ENCODE peak calls at places on chromosomes 5 and 9, in seven cellular contexts. One of them, this sample, is unnamed.
A peak's percentile ranks its signal among the peaks of the same experiment; 100 is the strongest.

GRCh38 chr5:67699560-67699959 is 503.0 kb upstream of the CD180 start:
- DNase-seq in sigmoid colon: no peak
- DNase-seq in CD8-positive, alpha-beta memory T cell: no peak
- DNase-seq in lower lobe of right lung: no peak
- DNase-seq in PC-3: no peak
- DNase-seq in keratinocyte: no peak
- DNase-seq in WERI-Rb-1: no peak
- DNase-seq in this sample: no peak

GRCh38 chr5:113060410-113061025 is 83.9 kb downstream of the DCP2 start:
- DNase-seq in PC-3: no peak
- DNase-seq in sigmoid colon: no peak
- DNase-seq in keratinocyte: no peak
- DNase-seq in CD8-positive, alpha-beta memory T cell: no peak
- DNase-seq in lower lobe of right lung: no peak
- DNase-seq in WERI-Rb-1: no peak
- DNase-seq in this sample: no peak

GRCh38 chr5:164375051-164375450 is 869.6 kb downstream of the MAT2B start:
- DNase-seq in WERI-Rb-1: no peak
- DNase-seq in keratinocyte: no peak
- DNase-seq in CD8-positive, alpha-beta memory T cell: no peak
- DNase-seq in lower lobe of right lung: no peak
- DNase-seq in sigmoid colon: no peak
- DNase-seq in PC-3: peak; percentile 55
- DNase-seq in this sample: no peak

GRCh38 chr5:133754575-133755169 is 142.3 kb upstream of the FSTL4 start:
- DNase-seq in CD8-positive, alpha-beta memory T cell: no peak
- DNase-seq in WERI-Rb-1: peak; percentile 56
- DNase-seq in sigmoid colon: no peak
- DNase-seq in keratinocyte: no peak
- DNase-seq in PC-3: peak; percentile 36
- DNase-seq in lower lobe of right lung: no peak
- DNase-seq in this sample: peak; percentile 12

GRCh38 chr9:105064248-105065118 is 136.5 kb upstream of the ABCA1 start:
- DNase-seq in CD8-positive, alpha-beta memory T cell: no peak
- DNase-seq in keratinocyte: peak; percentile 93
- DNase-seq in WERI-Rb-1: peak; percentile 96
- DNase-seq in lower lobe of right lung: peak; percentile 89
- DNase-seq in sigmoid colon: peak; percentile 99
- DNase-seq in PC-3: peak; percentile 77
- DNase-seq in this sample: peak; percentile 93

GRCh38 chr5:82360043-82360442 is 81.9 kb upstream of the RPS23 start:
- DNase-seq in WERI-Rb-1: no peak
- DNase-seq in PC-3: no peak
- DNase-seq in keratinocyte: no peak
- DNase-seq in lower lobe of right lung: no peak
- DNase-seq in CD8-positive, alpha-beta memory T cell: no peak
- DNase-seq in sigmoid colon: no peak
- DNase-seq in this sample: no peak

GRCh38 chr9:109251080-109251775 is 69.6 kb downstream of the EPB41L4B start:
- DNase-seq in sigmoid colon: no peak
- DNase-seq in CD8-positive, alpha-beta memory T cell: no peak
- DNase-seq in keratinocyte: no peak
- DNase-seq in lower lobe of right lung: peak; percentile 56
- DNase-seq in PC-3: peak; percentile 94
- DNase-seq in WERI-Rb-1: no peak
- DNase-seq in this sample: peak; percentile 59

GRCh38 chr9:13035822-13036221 is 243.7 kb downstream of the MPDZ start:
- DNase-seq in WERI-Rb-1: no peak
- DNase-seq in keratinocyte: no peak
- DNase-seq in PC-3: peak; percentile 18
- DNase-seq in sigmoid colon: no peak
- DNase-seq in CD8-positive, alpha-beta memory T cell: no peak
- DNase-seq in lower lobe of right lung: no peak
- DNase-seq in this sample: peak; percentile 75

GRCh38 chr5:55187370-55187769 is 14.4 kb upstream of the CDC20B start:
- DNase-seq in WERI-Rb-1: no peak
- DNase-seq in lower lobe of right lung: no peak
- DNase-seq in keratinocyte: no peak
- DNase-seq in PC-3: peak; percentile 44
- DNase-seq in CD8-positive, alpha-beta memory T cell: no peak
- DNase-seq in sigmoid colon: no peak
- DNase-seq in this sample: no peak

GRCh38 chr5:145791866-145792265 is 43.3 kb downstream of the PRELID2 start:
- DNase-seq in lower lobe of right lung: no peak
- DNase-seq in PC-3: no peak
- DNase-seq in sigmoid colon: no peak
- DNase-seq in CD8-positive, alpha-beta memory T cell: no peak
- DNase-seq in keratinocyte: no peak
- DNase-seq in WERI-Rb-1: no peak
- DNase-seq in this sample: no peak

GRCh38 chr5:132466453-132467291 is 23.9 kb downstream of the IRF1 start:
- DNase-seq in PC-3: no peak
- DNase-seq in sigmoid colon: peak; percentile 66
- DNase-seq in CD8-positive, alpha-beta memory T cell: peak; percentile 70
- DNase-seq in lower lobe of right lung: peak; percentile 83
- DNase-seq in WERI-Rb-1: no peak
- DNase-seq in keratinocyte: peak; percentile 78
- DNase-seq in this sample: no peak

GRCh38 chr5:86757824-86758223 is 140.1 kb downstream of the COX7C start:
- DNase-seq in WERI-Rb-1: no peak
- DNase-seq in CD8-positive, alpha-beta memory T cell: no peak
- DNase-seq in PC-3: peak; percentile 75
- DNase-seq in sigmoid colon: no peak
- DNase-seq in lower lobe of right lung: no peak
- DNase-seq in keratinocyte: no peak
- DNase-seq in this sample: no peak

GRCh38 chr5:133274597-133274935 is 222.8 kb downstream of the HSPA4 start:
- DNase-seq in PC-3: no peak
- DNase-seq in WERI-Rb-1: peak; percentile 60
- DNase-seq in lower lobe of right lung: no peak
- DNase-seq in sigmoid colon: no peak
- DNase-seq in CD8-positive, alpha-beta memory T cell: no peak
- DNase-seq in keratinocyte: no peak
- DNase-seq in this sample: no peak

GRCh38 chr5:74594172-74595040 is 46.1 kb downstream of the ENC1 start:
- DNase-seq in CD8-positive, alpha-beta memory T cell: no peak
- DNase-seq in keratinocyte: no peak
- DNase-seq in PC-3: no peak
- DNase-seq in lower lobe of right lung: no peak
- DNase-seq in sigmoid colon: no peak
- DNase-seq in WERI-Rb-1: no peak
- DNase-seq in this sample: no peak

GRCh38 chr9:136829981-136830885 is 12.0 kb upstream of the AJM1 start:
- DNase-seq in WERI-Rb-1: no peak
- DNase-seq in PC-3: no peak
- DNase-seq in sigmoid colon: no peak
- DNase-seq in keratinocyte: no peak
- DNase-seq in lower lobe of right lung: no peak
- DNase-seq in CD8-positive, alpha-beta memory T cell: no peak
- DNase-seq in this sample: no peak

DNA sequence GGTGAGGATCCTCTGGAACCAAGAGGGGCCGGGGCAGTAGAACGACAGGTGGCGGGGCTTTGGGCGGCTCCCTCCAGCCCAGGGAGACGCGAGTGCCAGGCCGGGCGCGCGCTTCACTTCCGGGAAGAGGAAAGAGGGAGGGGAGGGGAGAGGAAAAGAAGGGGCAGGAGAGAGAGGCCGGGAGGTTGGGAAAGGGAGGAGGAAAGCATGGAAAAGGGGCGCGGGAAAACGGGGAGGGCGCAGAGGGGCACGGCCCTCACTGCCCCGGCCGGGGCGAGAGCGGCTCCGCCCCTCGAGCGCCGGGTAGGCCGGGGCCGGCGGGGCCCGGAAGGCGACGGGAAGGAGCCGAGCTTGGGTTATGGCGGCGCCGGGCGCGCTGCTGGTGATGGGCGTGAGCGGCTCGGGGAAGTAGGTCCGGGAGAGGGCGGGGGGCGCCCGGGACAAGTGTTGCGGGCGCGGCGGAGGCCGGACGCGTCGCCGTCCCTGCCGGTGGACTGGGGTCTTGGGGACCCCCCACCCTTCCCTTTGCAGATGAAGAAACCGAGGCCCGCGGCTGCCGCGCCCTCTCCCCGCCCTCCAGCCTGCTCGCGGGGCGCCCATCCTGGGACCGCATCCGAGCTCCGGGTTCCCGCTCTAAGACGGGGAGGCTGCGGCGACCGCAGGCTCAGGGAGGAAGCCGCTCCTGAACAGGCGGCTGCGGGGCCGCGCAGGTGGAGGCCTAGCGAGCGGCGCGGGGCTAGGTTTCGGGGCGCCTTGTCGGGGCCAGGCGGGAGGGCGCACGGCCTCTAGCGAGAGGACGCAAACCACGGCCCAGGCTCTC is at the start of gene IDNK:
- DNase-seq in CD8-positive, alpha-beta memory T cell: peak; percentile 49
- DNase-seq in PC-3: peak; percentile 54
- DNase-seq in keratinocyte: peak; percentile 11
- DNase-seq in sigmoid colon: peak; percentile 78
- DNase-seq in WERI-Rb-1: peak; percentile 91
- DNase-seq in lower lobe of right lung: peak; percentile 79
- DNase-seq in this sample: peak; percentile 75
- H3K4me3 ChIP-seq in CD8-positive, alpha-beta memory T cell: peak within 1 kb of the TSS; percentile 72
- H3K4me3 ChIP-seq in PC-3: peak within 1 kb of the TSS; percentile 85
- H3K4me3 ChIP-seq in keratinocyte: peak within 1 kb of the TSS; percentile 81
- H3K4me3 ChIP-seq in sigmoid colon: peak within 1 kb of the TSS; percentile 86
- H3K4me3 ChIP-seq in WERI-Rb-1: peak within 1 kb of the TSS; percentile 84
- H3K4me3 ChIP-seq in lower lobe of right lung: peak within 1 kb of the TSS; percentile 88
- H3K4me3 ChIP-seq in this sample: peak within 1 kb of the TSS; percentile 65

GRCh38 chr5:1037671-1038416 is 29.2 kb downstream of the NKD2 start:
- DNase-seq in sigmoid colon: peak; percentile 60
- DNase-seq in WERI-Rb-1: no peak
- DNase-seq in lower lobe of right lung: peak; percentile 41
- DNase-seq in PC-3: no peak
- DNase-seq in CD8-positive, alpha-beta memory T cell: no peak
- DNase-seq in keratinocyte: no peak
- DNase-seq in this sample: no peak

GRCh38 chr5:1039210-1039548 is 30.6 kb downstream of the NKD2 start:
- DNase-seq in sigmoid colon: peak; percentile 32
- DNase-seq in lower lobe of right lung: peak; percentile 37
- DNase-seq in keratinocyte: no peak
- DNase-seq in WERI-Rb-1: no peak
- DNase-seq in PC-3: no peak
- DNase-seq in CD8-positive, alpha-beta memory T cell: no peak
- DNase-seq in this sample: no peak

GRCh38 chr5:1037123-1037670 is 28.6 kb downstream of the NKD2 start:
- DNase-seq in lower lobe of right lung: peak; percentile 37
- DNase-seq in WERI-Rb-1: no peak
- DNase-seq in PC-3: no peak
- DNase-seq in sigmoid colon: peak; percentile 60
- DNase-seq in CD8-positive, alpha-beta memory T cell: no peak
- DNase-seq in keratinocyte: no peak
- DNase-seq in this sample: no peak

GRCh38 chr5:1039706-1040260 is 31.2 kb downstream of the NKD2 start:
- DNase-seq in keratinocyte: no peak
- DNase-seq in sigmoid colon: peak; percentile 32
- DNase-seq in lower lobe of right lung: peak; percentile 25
- DNase-seq in WERI-Rb-1: no peak
- DNase-seq in PC-3: no peak
- DNase-seq in CD8-positive, alpha-beta memory T cell: no peak
- DNase-seq in this sample: no peak

DNA sequence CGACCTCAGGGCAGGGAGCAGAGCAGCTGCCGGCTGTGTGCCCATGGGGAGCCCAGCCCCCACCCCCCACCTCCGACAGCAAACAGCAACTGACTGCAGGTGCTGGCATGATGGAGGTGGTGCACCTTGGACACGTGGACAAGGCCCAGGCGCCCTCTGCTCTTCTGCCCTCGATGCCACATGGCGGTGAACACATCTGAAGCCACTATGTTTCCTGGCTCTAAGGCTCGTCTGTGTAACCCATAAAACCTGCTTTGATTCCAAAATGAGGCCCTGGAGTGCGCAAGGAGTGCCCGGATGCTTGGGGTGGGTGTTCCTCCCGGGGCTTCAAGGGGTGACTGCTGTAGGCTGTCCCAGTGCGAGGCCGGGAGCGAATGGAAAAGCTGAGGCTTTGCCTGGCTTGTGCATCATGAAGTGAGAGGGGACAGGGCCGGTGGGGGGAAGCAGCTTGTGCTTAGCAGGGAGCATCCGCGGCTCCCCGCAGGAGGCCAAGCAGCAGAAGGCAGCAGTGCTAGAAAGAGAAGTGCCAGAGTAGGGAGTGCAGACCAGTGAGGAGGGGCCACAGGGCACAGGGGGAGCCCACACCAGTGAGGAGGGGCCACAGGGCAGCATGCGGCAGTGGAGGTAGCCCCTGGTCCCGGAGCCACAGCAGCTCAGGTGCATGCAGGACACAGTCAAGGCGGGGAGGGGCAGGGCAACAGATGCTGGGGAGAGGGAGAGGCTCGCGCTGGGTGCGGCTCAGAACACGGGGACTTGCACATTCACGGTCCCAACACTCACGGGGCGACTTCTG is 30.0 kb downstream of the NKD2 start:
- DNase-seq in sigmoid colon: peak; percentile 59
- DNase-seq in WERI-Rb-1: no peak
- DNase-seq in PC-3: no peak
- DNase-seq in lower lobe of right lung: peak; percentile 40
- DNase-seq in keratinocyte: no peak
- DNase-seq in CD8-positive, alpha-beta memory T cell: no peak
- DNase-seq in this sample: no peak
- H3K9me3 ChIP-seq in sigmoid colon: no peaks in the 10 kb centered on the region
- H3K9me3 ChIP-seq in WERI-Rb-1: peaks cover 16% of the 10 kb centered on the region
- H3K9me3 ChIP-seq in PC-3: no peaks in the 10 kb centered on the region
- H3K9me3 ChIP-seq in lower lobe of right lung: no peaks in the 10 kb centered on the region
- H3K9me3 ChIP-seq in keratinocyte: no peaks in the 10 kb centered on the region
- H3K9me3 ChIP-seq in CD8-positive, alpha-beta memory T cell: no peaks in the 10 kb centered on the region
- H3K9me3 ChIP-seq in this sample: peaks cover 6% of the 10 kb centered on the region

GRCh38 chr5:37839441-37840035 is 303 bp downstream of the GDNF start:
- DNase-seq in WERI-Rb-1: peak; percentile 63
- DNase-seq in PC-3: peak; percentile 51
- DNase-seq in keratinocyte: no peak
- DNase-seq in sigmoid colon: peak; percentile 89
- DNase-seq in CD8-positive, alpha-beta memory T cell: no peak
- DNase-seq in lower lobe of right lung: no peak
- DNase-seq in this sample: peak; percentile 69
- H3K27me3 ChIP-seq in WERI-Rb-1: peaks cover 56% of the 10 kb centered on the region
- H3K27me3 ChIP-seq in PC-3: peaks cover 78% of the 10 kb centered on the region
- H3K27me3 ChIP-seq in keratinocyte: no peaks in the 10 kb centered on the region
- H3K27me3 ChIP-seq in sigmoid colon: no peaks in the 10 kb centered on the region
- H3K27me3 ChIP-seq in CD8-positive, alpha-beta memory T cell: peaks cover 32% of the 10 kb centered on the region
- H3K27me3 ChIP-seq in lower lobe of right lung: peaks cover 82% of the 10 kb centered on the region
- H3K27me3 ChIP-seq in this sample: peaks cover 16% of the 10 kb centered on the region

GRCh38 chr5:188488-189481 is 2.5 kb upstream of the LRRC14B start:
- DNase-seq in lower lobe of right lung: peak; percentile 91
- DNase-seq in PC-3: peak; percentile 91
- DNase-seq in WERI-Rb-1: peak; percentile 95
- DNase-seq in CD8-positive, alpha-beta memory T cell: peak; percentile 79
- DNase-seq in sigmoid colon: peak; percentile 94
- DNase-seq in keratinocyte: peak; percentile 33
- DNase-seq in this sample: peak; percentile 83
- H3K4me3 ChIP-seq in lower lobe of right lung: peak overlapping the region; percentile 31
- H3K4me3 ChIP-seq in PC-3: peak overlapping the region; percentile 51
- H3K4me3 ChIP-seq in WERI-Rb-1: peak overlapping the region; percentile 6
- H3K4me3 ChIP-seq in CD8-positive, alpha-beta memory T cell: no peak overlapping the region
- H3K4me3 ChIP-seq in sigmoid colon: peak overlapping the region; percentile 32
- H3K4me3 ChIP-seq in keratinocyte: peak overlapping the region; percentile 4
- H3K4me3 ChIP-seq in this sample: no peak overlapping the region

GRCh38 chr5:98231089-98231488 is 542.4 kb upstream of the RGMB start:
- DNase-seq in CD8-positive, alpha-beta memory T cell: no peak
- DNase-seq in lower lobe of right lung: no peak
- DNase-seq in WERI-Rb-1: no peak
- DNase-seq in sigmoid colon: no peak
- DNase-seq in keratinocyte: no peak
- DNase-seq in PC-3: no peak
- DNase-seq in this sample: no peak

GRCh38 chr5:98227489-98227888 is 546.0 kb upstream of the RGMB start:
- DNase-seq in sigmoid colon: no peak
- DNase-seq in CD8-positive, alpha-beta memory T cell: no peak
- DNase-seq in WERI-Rb-1: no peak
- DNase-seq in PC-3: no peak
- DNase-seq in lower lobe of right lung: no peak
- DNase-seq in keratinocyte: no peak
- DNase-seq in this sample: no peak
- H3K9me3 ChIP-seq in sigmoid colon: peaks cover 7% of the 10 kb centered on the region
- H3K9me3 ChIP-seq in CD8-positive, alpha-beta memory T cell: no peaks in the 10 kb centered on the region
- H3K9me3 ChIP-seq in WERI-Rb-1: peaks cover 4% of the 10 kb centered on the region
- H3K9me3 ChIP-seq in PC-3: no peaks in the 10 kb centered on the region
- H3K9me3 ChIP-seq in lower lobe of right lung: peaks cover 4% of the 10 kb centered on the region
- H3K9me3 ChIP-seq in keratinocyte: peaks cover 2% of the 10 kb centered on the region
- H3K9me3 ChIP-seq in this sample: peaks cover 13% of the 10 kb centered on the region